ENCODE peak calls at places on chromosome 21, in nine cellular contexts. V, S, J, Z, H, M, R, F and T are unnamed samples.

GRCh38 chr21:34614443-34614692 is 545 bp downstream of the RCAN1 start:
- DNase-seq in V (no peak), S (no peak), J (no peak), Z (no peak), H (no peak), M (no peak), R (peak; percentile 79), F (no peak), T (no peak)

GRCh38 chr21:44263221-44263671 is 1.5 kb upstream of the DNMT3L start:
- DNase-seq in V (peak; percentile 87), S (no peak), J (no peak), Z (no peak), H (no peak), M (no peak), R (no peak), F (no peak), T (no peak)

GRCh38 chr21:44420416-44421205 is 34.7 kb upstream of the LRRC3 start:
- DNase-seq in V (peak; percentile 4), S (no peak), J (no peak), Z (no peak), H (no peak), M (no peak), R (peak; percentile 40), F (no peak), T (no peak)

GRCh38 chr21:29827236-29827635 is 112.6 kb downstream of the GRIK1 start:
- DNase-seq in V (no peak), S (peak; percentile 17), J (no peak), Z (no peak), H (no peak), M (no peak), R (no peak), F (peak; percentile 28), T (no peak)

GRCh38 chr21:44082648-44083436 is 24.4 kb upstream of the PWP2 start:
- DNase-seq in V (peak; percentile 1), S (no peak), J (no peak), Z (peak; percentile 91), H (no peak), M (no peak), R (no peak), F (no peak), T (peak; percentile 34)

GRCh38 chr21:21200103-21200938 is 202.1 kb downstream of the NCAM2 start:
- DNase-seq in V (no peak), S (peak; percentile 85), J (no peak), Z (peak; percentile 73), H (peak; percentile 65), M (peak; percentile 24), R (peak; percentile 74), F (peak; percentile 98), T (peak; percentile 2)

GRCh38 chr21:18468775-18469174 is 65.2 kb upstream of the TMPRSS15 start:
- DNase-seq in V (no peak), S (no peak), J (no peak), Z (no peak), H (no peak), M (no peak), R (no peak), F (peak; percentile 0), T (peak; percentile 32)

GRCh38 chr21:33975548-33976081 is 60.0 kb upstream of the ATP5PO start:
- DNase-seq in V (no peak), S (peak; percentile 79), J (peak; percentile 69), Z (peak; percentile 9), H (no peak), M (no peak), R (no peak), F (no peak), T (peak; percentile 42)

DNA sequence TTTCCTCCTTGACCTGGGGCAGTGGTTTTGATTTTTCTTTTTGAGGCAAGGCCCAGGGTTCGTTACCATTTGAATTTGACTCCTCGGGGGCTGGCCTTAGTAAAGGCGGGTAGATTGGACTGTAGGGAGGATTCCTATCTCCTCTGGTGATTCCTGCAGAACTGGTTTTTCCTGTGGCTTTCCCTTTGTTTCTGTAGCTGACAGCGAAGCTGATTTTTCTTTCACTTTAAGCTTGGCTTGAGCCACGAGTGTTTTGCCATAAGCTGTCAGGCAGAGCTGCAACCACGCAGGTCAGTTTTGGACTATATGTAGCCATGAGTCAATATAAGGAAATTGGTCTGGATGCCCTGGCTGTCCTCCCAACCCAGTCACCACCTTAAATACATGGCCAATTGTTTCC is 28.7 kb upstream of the KCNJ15 start:
- DNase-seq in V (no peak), S (peak; percentile 64), J (no peak), Z (peak; percentile 65), H (no peak), M (no peak), R (no peak), F (no peak), T (no peak)
- H3K9me3 ChIP-seq in V (peaks cover 51% of the 10 kb centered on the region), S (peaks cover 64% of the 10 kb centered on the region), J (peaks cover 13% of the 10 kb centered on the region), Z (peaks cover 20% of the 10 kb centered on the region), H (peaks cover 51% of the 10 kb centered on the region), M (peaks cover 68% of the 10 kb centered on the region), R (peaks cover 12% of the 10 kb centered on the region), F (no peaks in the 10 kb centered on the region), T (peaks cover 2% of the 10 kb centered on the region)

DNA sequence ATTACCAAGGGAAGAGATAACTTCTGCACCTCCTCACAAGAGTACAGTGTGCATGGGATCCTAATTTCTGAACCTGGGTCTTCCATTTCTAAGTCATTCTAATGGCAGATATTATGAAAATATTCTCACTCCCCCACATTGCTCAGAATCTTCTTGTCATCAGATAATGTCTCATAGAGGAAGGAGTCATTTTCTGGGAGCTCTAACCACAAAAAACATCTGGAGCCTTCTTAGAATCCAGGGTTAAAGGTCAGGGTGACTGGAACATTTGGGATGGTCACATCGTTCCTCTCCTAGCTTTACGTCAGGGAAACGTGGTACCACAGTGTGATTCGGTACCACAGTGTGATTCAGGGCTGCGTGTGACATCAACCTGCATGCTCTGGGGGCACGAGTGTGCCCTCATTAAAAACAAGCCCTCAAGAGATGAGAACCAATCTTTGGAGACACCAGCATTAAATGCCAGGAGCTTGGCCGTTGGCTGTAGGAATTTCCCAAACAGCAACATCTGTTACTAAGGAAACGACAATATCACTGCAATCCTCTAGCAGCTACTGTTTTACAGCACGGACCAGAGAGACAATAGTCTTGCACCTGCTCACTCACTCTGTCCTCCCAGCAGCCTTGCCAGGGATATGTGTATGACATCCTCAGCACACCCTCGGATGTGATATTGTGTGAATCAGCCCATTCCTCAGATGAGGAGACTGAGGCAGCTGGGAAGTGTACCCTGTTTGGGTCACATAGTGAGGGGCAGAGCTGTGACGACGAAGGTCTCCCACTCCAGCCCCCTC is 179.1 kb downstream of the PSMG1 start:
- DNase-seq in V (no peak), S (no peak), J (no peak), Z (peak; percentile 70), H (no peak), M (no peak), R (no peak), F (peak; percentile 84), T (no peak)
- H3K27ac ChIP-seq in V (no peak overlapping the region), S (no peak overlapping the region), J (no peak overlapping the region), Z (no peak overlapping the region), H (peak overlapping the region; percentile 75), M (peak overlapping the region; percentile 92), R (peak overlapping the region; percentile 92), F (peak overlapping the region; percentile 82), T (peak overlapping the region; percentile 95)

GRCh38 chr21:41864311-41865001 is 14.7 kb downstream of the PRDM15 start:
- DNase-seq in V (no peak), S (no peak), J (peak; percentile 69), Z (no peak), H (no peak), M (no peak), R (no peak), F (no peak), T (no peak)

GRCh38 chr21:41865002-41865777 is 14.0 kb downstream of the PRDM15 start:
- DNase-seq in V (no peak), S (no peak), J (no peak), Z (no peak), H (no peak), M (no peak), R (no peak), F (no peak), T (no peak)

GRCh38 chr21:41868062-41868710 is 11.0 kb downstream of the PRDM15 start:
- DNase-seq in V (no peak), S (no peak), J (peak; percentile 96), Z (no peak), H (no peak), M (no peak), R (peak; percentile 9), F (no peak), T (no peak)

GRCh38 chr21:41867313-41867712 is 11.8 kb downstream of the PRDM15 start:
- DNase-seq in V (no peak), S (no peak), J (no peak), Z (no peak), H (no peak), M (no peak), R (no peak), F (no peak), T (no peak)

GRCh38 chr21:41866274-41866809 is 12.8 kb downstream of the PRDM15 start:
- DNase-seq in V (no peak), S (no peak), J (no peak), Z (no peak), H (no peak), M (no peak), R (no peak), F (no peak), T (peak; percentile 15)
- H3K4me3 ChIP-seq in V (no peak overlapping the region), S (no peak overlapping the region), J (peak overlapping the region; percentile 26), Z (no peak overlapping the region), H (no peak overlapping the region), M (no peak overlapping the region), R (no peak overlapping the region), F (no peak overlapping the region), T (no peak overlapping the region)

GRCh38 chr21:39952265-39952664 is 85.0 kb downstream of the PCP4 start:
- DNase-seq in V (no peak), S (no peak), J (no peak), Z (no peak), H (no peak), M (no peak), R (no peak), F (no peak), T (no peak)

GRCh38 chr21:39955326-39955725 is 88.1 kb downstream of the PCP4 start:
- DNase-seq in V (no peak), S (no peak), J (no peak), Z (no peak), H (no peak), M (no peak), R (no peak), F (no peak), T (no peak)

GRCh38 chr21:39956586-39956985 is 89.3 kb downstream of the PCP4 start:
- DNase-seq in V (no peak), S (no peak), J (no peak), Z (no peak), H (no peak), M (no peak), R (no peak), F (no peak), T (no peak)

GRCh38 chr21:39954570-39954969 is 87.3 kb downstream of the PCP4 start:
- DNase-seq in V (no peak), S (no peak), J (no peak), Z (no peak), H (no peak), M (no peak), R (no peak), F (no peak), T (no peak)

DNA sequence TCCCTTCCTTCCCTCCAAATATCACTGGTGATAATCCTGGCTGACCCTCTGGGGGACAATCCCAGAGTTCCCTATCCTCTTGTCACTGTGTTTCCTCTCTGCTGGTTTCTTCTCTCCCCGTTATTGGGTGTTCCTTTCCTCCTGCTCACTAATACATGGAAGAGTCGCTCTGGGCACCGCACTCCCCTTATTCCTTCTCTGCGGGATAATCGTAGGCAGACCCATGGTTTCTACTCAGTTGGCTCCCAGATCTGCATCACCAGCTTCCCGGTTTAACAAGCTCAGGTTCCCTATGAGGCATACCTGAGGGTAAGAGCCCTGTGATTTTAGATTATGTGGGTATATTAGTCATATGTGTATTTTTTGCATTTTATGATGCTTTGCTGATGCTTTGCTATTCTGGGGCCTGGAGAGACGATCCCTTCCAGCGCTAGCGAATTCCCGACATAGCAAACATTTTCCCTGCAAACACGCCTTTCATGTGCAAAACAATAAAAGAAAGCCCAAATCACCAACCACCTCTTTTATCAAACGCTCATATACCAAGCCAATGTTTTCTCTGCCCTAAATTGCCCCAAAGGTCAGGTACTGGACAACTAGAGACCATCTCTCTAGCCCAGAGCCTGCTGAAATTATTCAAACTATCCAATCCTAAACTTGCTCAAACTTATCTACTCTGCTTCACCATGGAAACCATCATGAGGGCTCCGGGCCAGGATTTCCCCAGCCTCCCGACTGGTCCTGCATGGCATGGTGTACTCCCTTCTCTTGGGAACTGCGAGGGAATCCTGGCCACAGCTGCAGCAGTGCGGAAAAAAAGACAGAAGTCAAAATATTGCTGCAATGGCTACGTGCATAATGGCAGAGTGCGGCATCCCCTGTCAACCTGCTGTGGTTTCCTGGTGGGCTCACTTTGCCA is 84.2 kb downstream of the PCP4 start:
- DNase-seq in V (no peak), S (no peak), J (no peak), Z (peak; percentile 83), H (no peak), M (no peak), R (no peak), F (no peak), T (no peak)
- H3K9me3 ChIP-seq in V (no peaks in the 10 kb centered on the region), S (peaks cover 6% of the 10 kb centered on the region), J (no peaks in the 10 kb centered on the region), Z (no peaks in the 10 kb centered on the region), H (no peaks in the 10 kb centered on the region), M (no peaks in the 10 kb centered on the region), R (peaks cover 2% of the 10 kb centered on the region), F (no peaks in the 10 kb centered on the region), T (no peaks in the 10 kb centered on the region)